ENCODE peak calls at places on chromosomes 13 and 19, in ten cellular contexts. U, M, X, P, I, B, O, K, F and G are unnamed samples.

GRCh38 chr19:45114116-45114515 is 21.1 kb downstream of the PPP1R37 start:
- DNase-seq in O (no peak), M (no peak), F (no peak), I (no peak), K (no peak), P (no peak), B (no peak), U (no peak), X (no peak), G (no peak)

GRCh38 chr19:46824887-46825730 is 25.5 kb downstream of the AP2S1 start:
- DNase-seq in P (no peak), K (peak), F (no peak), I (no peak), M (no peak), B (no peak), O (no peak), U (no peak), X (no peak), G (no peak)

GRCh38 chr13:30000373-30000770 is 150.0 kb upstream of the UBL3 start:
- DNase-seq in B (no peak), K (no peak), U (no peak), F (no peak), M (no peak), P (no peak), O (no peak), I (no peak), X (no peak), G (no peak)

GRCh38 chr13:36887758-36888521 is 32.1 kb downstream of the SMAD9 start:
- DNase-seq in P (no peak), K (no peak), M (no peak), U (no peak), X (no peak), B (no peak), O (no peak), I (no peak), F (no peak), G (no peak)

GRCh38 chr19:43799502-43800142 is 2.6 kb downstream of the LYPD5 start:
- DNase-seq in I (no peak), B (no peak), P (no peak), U (no peak), M (no peak), K (no peak), F (no peak), X (no peak), O (no peak), G (no peak)

GRCh38 chr19:53511933-53512374 is 26.0 kb upstream of the ZNF331 start:
- DNase-seq in X (peak), M (peak), B (peak), P (peak), K (peak), U (peak), O (no peak), F (peak), I (no peak), G (peak)

GRCh38 chr13:26474286-26474685 is 83.2 kb upstream of the WASF3 start:
- DNase-seq in K (no peak), I (no peak), O (no peak), U (no peak), F (no peak), X (no peak), M (no peak), B (no peak), P (peak), G (no peak)

GRCh38 chr19:47374876-47375693 is 26.0 kb downstream of the DHX34 start:
- DNase-seq in P (no peak), I (no peak), M (no peak), X (no peak), B (no peak), K (no peak), F (no peak), U (no peak), O (no peak), G (no peak)